ENCODE peak calls at places on chromosome 11, in six cellular contexts. I is right atrium auricular region, D is GM13977, W is mucosa of descending colon, G is tibial nerve, A is cardiac fibroblast. U is an unnamed sample.

GRCh38 chr11:74085542-74085892 is 76.6 kb upstream of the UCP3 start:
- DNase-seq in I (no peak), D (no peak), W (no peak), G (no peak), A (peak; percentile 3), U (peak; percentile 45)

GRCh38 chr11:61004037-61004641 is 32.7 kb downstream of the CD6 start:
- DNase-seq in I (no peak), D (no peak), W (no peak), G (no peak), A (peak; percentile 38), U (no peak)

GRCh38 chr11:843818-844692 is 1.4 kb downstream of the TSPAN4 start:
- DNase-seq in I (peak; percentile 97), D (no peak), W (peak; percentile 90), G (peak; percentile 92), A (peak; percentile 95), U (peak; percentile 97)

GRCh38 chr11:34176980-34177319 is 71.5 kb downstream of the NAT10 start:
- DNase-seq in I (no peak), D (no peak), W (no peak), G (no peak), A (no peak), U (no peak)

GRCh38 chr11:72091292-72091691 is 10.6 kb downstream of the LRRC51 start:
- DNase-seq in I (peak; percentile 75), D (peak; percentile 73), W (peak; percentile 55), G (peak; percentile 54), A (peak; percentile 75), U (peak; percentile 83)

GRCh38 chr11:76918941-76919386 is 58.2 kb downstream of the ACER3 start:
- DNase-seq in I (no peak), D (no peak), W (no peak), G (no peak), A (peak; percentile 80), U (no peak)

GRCh38 chr11:83033367-83033766 is 38.3 kb downstream of the RAB30 start:
- DNase-seq in I (no peak), D (no peak), W (no peak), G (no peak), A (no peak), U (no peak)

GRCh38 chr11:92528051-92528450 is 303.4 kb downstream of the FAT3 start:
- DNase-seq in I (no peak), D (no peak), W (no peak), G (no peak), A (peak; percentile 34), U (no peak)

GRCh38 chr11:95566151-95566670 is 223.4 kb downstream of the FAM76B start:
- DNase-seq in I (no peak), D (no peak), W (no peak), G (no peak), A (no peak), U (no peak)

GRCh38 chr11:118114266-118114665 is 27.5 kb upstream of the SMIM35 start:
- DNase-seq in I (no peak), D (no peak), W (no peak), G (no peak), A (no peak), U (no peak)

GRCh38 chr11:100753144-100753543 is 66.1 kb downstream of the ARHGAP42 start:
- DNase-seq in I (no peak), D (no peak), W (no peak), G (no peak), A (no peak), U (no peak)

GRCh38 chr11:102600666-102601065 is 24.5 kb downstream of the MMP20 start:
- DNase-seq in I (no peak), D (no peak), W (no peak), G (no peak), A (no peak), U (no peak)

GRCh38 chr11:9155930-9156329 is 64.5 kb upstream of the SCUBE2 start:
- DNase-seq in I (no peak), D (no peak), W (no peak), G (no peak), A (no peak), U (no peak)

GRCh38 chr11:18768472-18768901 is 23.1 kb downstream of the PTPN5 start:
- DNase-seq in I (no peak), D (peak; percentile 58), W (no peak), G (no peak), A (no peak), U (no peak)

GRCh38 chr11:100612766-100613165 is 74.3 kb upstream of the ARHGAP42 start:
- DNase-seq in I (no peak), D (peak; percentile 9), W (no peak), G (no peak), A (no peak), U (no peak)

GRCh38 chr11:19191530-19192169 is 10.1 kb downstream of the CSRP3 start:
- DNase-seq in I (peak; percentile 64), D (no peak), W (no peak), G (no peak), A (no peak), U (no peak)

GRCh38 chr11:104663190-104664140 is 234.8 kb downstream of the CASP12 start:
- DNase-seq in I (no peak), D (no peak), W (no peak), G (no peak), A (peak; percentile 3), U (no peak)

GRCh38 chr11:3088806-3089205 is 31.6 kb upstream of the CARS1 start:
- DNase-seq in I (no peak), D (no peak), W (no peak), G (no peak), A (no peak), U (no peak)

GRCh38 chr11:16977136-16978020 is 36.8 kb downstream of the PLEKHA7 start:
- DNase-seq in I (no peak), D (no peak), W (no peak), G (no peak), A (no peak), U (no peak)

GRCh38 chr11:206516-207212 is 535 bp downstream of the BET1L start:
- DNase-seq in I (peak; percentile 59), D (no peak), W (peak; percentile 77), G (no peak), A (peak; percentile 24), U (no peak)

GRCh38 chr11:128953151-128953550 is 10.5 kb upstream of the TP53AIP1 start:
- DNase-seq in I (no peak), D (no peak), W (no peak), G (no peak), A (no peak), U (no peak)

GRCh38 chr11:128946646-128947045 is 4.0 kb upstream of the TP53AIP1 start:
- DNase-seq in I (no peak), D (no peak), W (no peak), G (no peak), A (no peak), U (no peak)

GRCh38 chr11:128949791-128950454 is 7.3 kb upstream of the TP53AIP1 start:
- DNase-seq in I (no peak), D (no peak), W (no peak), G (no peak), A (peak; percentile 30), U (no peak)

GRCh38 chr11:128942807-128943430 is at the start of gene TP53AIP1:
- DNase-seq in I (no peak), D (no peak), W (no peak), G (no peak), A (no peak), U (no peak)

DNA sequence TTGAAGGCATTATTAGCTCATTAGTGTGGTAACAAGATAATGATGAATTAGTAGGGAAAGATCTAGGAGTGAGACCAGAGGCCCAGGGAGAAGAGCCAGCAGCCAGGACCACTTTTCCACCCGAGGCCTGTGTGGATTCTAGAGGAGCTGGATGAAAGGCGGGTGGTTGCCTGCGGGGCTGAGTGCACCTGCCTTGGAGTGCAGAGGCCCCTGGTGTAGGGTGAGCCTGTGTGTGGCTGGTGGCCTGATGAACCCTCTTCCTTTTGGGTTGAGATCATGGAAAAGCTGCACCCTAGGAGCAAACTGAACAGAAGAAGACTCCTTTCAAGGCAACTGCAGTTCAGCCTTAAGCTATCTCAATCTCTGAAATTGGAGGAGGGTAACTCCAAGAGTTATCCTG is 5.9 kb upstream of the TP53AIP1 start:
- DNase-seq in I (no peak), D (no peak), W (no peak), G (no peak), A (no peak), U (no peak)
- TF ChIP-seq CTCF in I (peak; percentile 20), D (peak; percentile 34), W (no peak), G (no peak), A (peak; percentile 9), U (no peak)

GRCh38 chr11:27837895-27838563 is 137.8 kb upstream of the BDNF start:
- DNase-seq in I (no peak), D (peak; percentile 14), W (no peak), G (no peak), A (no peak), U (no peak)

GRCh38 chr11:27838674-27839073 is 138.4 kb upstream of the BDNF start:
- DNase-seq in I (no peak), D (no peak), W (no peak), G (no peak), A (no peak), U (no peak)

GRCh38 chr11:27842290-27842689 is 142.0 kb upstream of the BDNF start:
- DNase-seq in I (no peak), D (no peak), W (no peak), G (no peak), A (no peak), U (no peak)

GRCh38 chr11:27839226-27839913 is 139.1 kb upstream of the BDNF start:
- DNase-seq in I (no peak), D (no peak), W (no peak), G (no peak), A (peak; percentile 49), U (no peak)
- TF ChIP-seq CTCF in I (no peak), D (peak; percentile 38), W (no peak), G (no peak), A (peak; percentile 33), U (no peak)

GRCh38 chr11:7694953-7695271 is 11.4 kb downstream of the OVCH2 start:
- DNase-seq in I (no peak), D (no peak), W (no peak), G (no peak), A (no peak), U (no peak)
- TF ChIP-seq CTCF in I (no peak), D (no peak), W (no peak), G (no peak), A (no peak), U (peak; percentile 65)

GRCh38 chr11:107969219-107969618 is 39.5 kb upstream of the CUL5 start:
- DNase-seq in I (no peak), D (no peak), W (no peak), G (no peak), A (peak; percentile 5), U (no peak)
- TF ChIP-seq CTCF in I (no peak), D (no peak), W (no peak), G (no peak), A (no peak), U (no peak)

DNA sequence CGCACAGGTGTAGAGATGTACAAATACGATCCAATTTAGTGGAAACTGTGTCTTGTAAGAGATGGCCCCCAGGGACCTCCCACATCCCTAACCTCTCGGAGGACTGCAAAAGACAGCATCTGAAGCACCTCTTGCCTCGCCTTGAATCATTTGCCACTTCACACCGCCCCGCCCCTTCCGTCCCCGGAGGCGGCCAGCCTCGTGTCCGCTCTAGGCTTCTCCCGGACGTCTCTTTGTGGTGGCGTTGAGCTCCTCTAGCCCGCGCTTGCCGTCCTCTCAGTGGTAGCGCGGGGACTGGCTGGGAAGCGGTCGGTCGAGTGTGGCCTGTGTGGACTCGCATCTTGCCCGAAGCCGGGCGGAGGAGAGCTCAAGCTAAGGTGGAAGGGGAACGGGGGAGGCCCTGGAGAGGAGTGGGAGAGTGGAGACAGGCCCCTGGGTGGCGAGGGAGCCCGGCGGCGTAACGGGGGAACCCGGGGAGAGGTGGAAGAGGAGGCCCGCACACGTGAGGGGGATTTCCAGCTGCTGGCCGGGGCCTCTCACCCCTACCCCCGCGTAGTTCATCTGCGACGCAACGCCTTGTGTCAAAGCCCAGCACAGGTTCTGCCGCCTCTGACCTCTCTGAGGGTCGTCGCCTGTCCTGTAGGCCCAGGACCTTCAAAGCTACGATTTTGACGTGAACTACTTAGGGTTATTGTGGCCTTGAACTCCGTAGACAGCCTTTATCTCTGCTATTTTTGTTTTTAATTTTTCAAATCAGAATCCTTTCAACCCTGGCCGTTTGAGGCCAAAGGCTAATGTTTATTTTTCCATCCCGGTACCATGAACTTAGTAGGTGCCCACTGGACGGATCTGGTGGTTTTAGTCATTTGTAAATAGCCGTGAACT is at the start of gene ARL14EP:
- DNase-seq in I (peak; percentile 93), D (peak; percentile 79), W (peak; percentile 96), G (peak; percentile 81), A (peak; percentile 97), U (peak; percentile 88)
- TF ChIP-seq CTCF in I (no peak), D (no peak), W (peak; percentile 20), G (no peak), A (no peak), U (no peak)

U was measured in CD14-positive monocyte.